ENCODE peak calls at places on chromosomes 2 and 18, in four cellular contexts. N is 8988T; K is cardiac muscle cell; P is stimulated activated CD4-positive, alpha-beta T cell treated with anti-CD3 and anti-CD28 coated beads, Interleukin-15, amount 100 ng/mL, for 1 hour. L is an unnamed sample.

GRCh38 chr2:185335879-185336278 is 402.7 kb upstream of the FSIP2 start:
- DNase-seq in N (no peak), P (no peak), K (no peak), L (no peak)

GRCh38 chr2:47595690-47596089 is 187.3 kb upstream of the MSH6 start:
- DNase-seq in K (no peak), P (no peak), N (no peak), L (no peak)

GRCh38 chr2:218853766-218854165 is 5.8 kb upstream of the WNT6 start:
- DNase-seq in K (no peak), N (no peak), P (no peak), L (no peak)

GRCh38 chr2:108938069-108938710 is 50.8 kb downstream of the EDAR start:
- DNase-seq in P (no peak), N (no peak), K (no peak), L (no peak)

GRCh38 chr2:10141736-10142639 is 19.4 kb downstream of the RRM2 start:
- DNase-seq in N (no peak), P (no peak), K (peak; percentile 29), L (peak; percentile 76)

GRCh38 chr2:188984680-188985079 is 10.5 kb downstream of the COL3A1 start:
- DNase-seq in P (no peak), K (no peak), N (no peak), L (no peak)

GRCh38 chr2:173109253-173110188 is 33.9 kb downstream of the MAP3K20 start:
- DNase-seq in K (no peak), P (no peak), N (no peak), L (no peak)

GRCh38 chr2:224268441-224268840 is 133.5 kb downstream of the FAM124B start:
- DNase-seq in N (no peak), P (no peak), K (no peak), L (no peak)

GRCh38 chr18:79439201-79440023 is 43.7 kb downstream of the NFATC1 start:
- DNase-seq in K (no peak), P (peak; percentile 12), N (no peak), L (no peak)

GRCh38 chr2:10575566-10576300 is 114.0 kb downstream of the NOL10 start:
- DNase-seq in P (no peak), K (no peak), N (peak; percentile 44), L (no peak)

GRCh38 chr2:128375454-128375853 is 56.8 kb upstream of the HS6ST1 start:
- DNase-seq in P (no peak), K (no peak), N (no peak), L (no peak)

GRCh38 chr18:77529492-77529891 is 279.8 kb downstream of the GALR1 start:
- DNase-seq in N (no peak), K (no peak), P (no peak), L (no peak)

GRCh38 chr18:46452820-46453219 is 204.2 kb downstream of the LOXHD1 start:
- DNase-seq in K (no peak), N (peak; percentile 44), P (no peak), L (peak; percentile 47)

GRCh38 chr2:54490863-54491262 is 34.7 kb downstream of the SPTBN1 start:
- DNase-seq in K (no peak), P (no peak), N (no peak), L (no peak)

GRCh38 chr2:101337877-101338276 is 29.4 kb upstream of the RNF149 start:
- DNase-seq in N (no peak), K (no peak), P (no peak), L (no peak)

GRCh38 chr2:101400048-101400447 is 12.7 kb upstream of the CREG2 start:
- DNase-seq in N (no peak), K (no peak), P (no peak), L (no peak)

GRCh38 chr2:149703281-149703680 is 115.7 kb upstream of the MMADHC start:
- DNase-seq in N (no peak), P (no peak), K (no peak), L (no peak)

GRCh38 chr18:31648966-31649429 is 35.4 kb downstream of the B4GALT6 start:
- DNase-seq in N (no peak), K (no peak), P (no peak), L (no peak)

GRCh38 chr2:29962922-29963321 is 41.5 kb upstream of the ALK start:
- DNase-seq in K (no peak), N (no peak), P (no peak), L (no peak)

GRCh38 chr2:29811378-29811777 is 110.0 kb downstream of the ALK start:
- DNase-seq in N (no peak), K (no peak), P (no peak), L (no peak)

GRCh38 chr2:228657807-228658402 is 476.4 kb upstream of the SPHKAP start:
- DNase-seq in P (no peak), K (peak; percentile 72), N (no peak), L (peak; percentile 9)

GRCh38 chr2:234444888-234445287 is 52.0 kb downstream of the ARL4C start:
- DNase-seq in N (no peak), K (no peak), P (peak; percentile 28), L (no peak)